ENCODE peak calls at places on chromosomes 1 and 21, in six cellular contexts. S, O, C, X, L and E are unnamed samples.
A peak's percentile ranks its signal among the peaks of the same experiment; 100 is the strongest.

GRCh38 chr1:218679391-218679790 is 334.3 kb downstream of the TGFB2 start:
- DNase-seq in S (no peak), O (no peak), C (no peak), X (no peak), L (no peak), E (no peak)

GRCh38 chr1:205072286-205072685 is 12.0 kb downstream of the TMEM81 start:
- DNase-seq in S (no peak), O (no peak), C (no peak), X (no peak), L (no peak), E (no peak)

GRCh38 chr21:16084776-16085364 is 355.1 kb downstream of the USP25 start:
- DNase-seq in S (peak; percentile 82), O (peak; percentile 61), C (no peak), X (no peak), L (no peak), E (no peak)

GRCh38 chr1:65207317-65207716 is 59.3 kb downstream of the AK4 start:
- DNase-seq in S (peak; percentile 9), O (no peak), C (no peak), X (no peak), L (peak; percentile 6), E (no peak)

GRCh38 chr1:4108341-4108740 is 208.3 kb upstream of the C1orf174 start:
- DNase-seq in S (no peak), O (no peak), C (no peak), X (no peak), L (no peak), E (peak; percentile 31)

GRCh38 chr1:7089485-7089884 is 304.2 kb downstream of the CAMTA1 start:
- DNase-seq in S (no peak), O (no peak), C (no peak), X (no peak), L (no peak), E (no peak)

GRCh38 chr1:112888630-112889029 is 67.4 kb downstream of the SLC16A1 start:
- DNase-seq in S (no peak), O (no peak), C (no peak), X (no peak), L (no peak), E (no peak)

GRCh38 chr1:63601912-63602311 is 8.7 kb downstream of the PGM1 start:
- DNase-seq in S (no peak), O (no peak), C (no peak), X (no peak), L (no peak), E (no peak)

GRCh38 chr1:45205910-45206721 is at the start of gene ZSWIM5:
- DNase-seq in S (peak; percentile 48), O (peak; percentile 50), C (peak; percentile 48), X (peak; percentile 58), L (peak; percentile 74), E (peak; percentile 63)

GRCh38 chr1:33810571-33810970 is 53.3 kb upstream of the HMGB4 start:
- DNase-seq in S (no peak), O (no peak), C (no peak), X (no peak), L (no peak), E (no peak)
- H3K9me3 ChIP-seq in S (no peaks in the 10 kb centered on the region), O (no peaks in the 10 kb centered on the region), C (peaks cover 27% of the 10 kb centered on the region), X (peaks cover 20% of the 10 kb centered on the region), L (no peaks in the 10 kb centered on the region), E (no peaks in the 10 kb centered on the region)

DNA sequence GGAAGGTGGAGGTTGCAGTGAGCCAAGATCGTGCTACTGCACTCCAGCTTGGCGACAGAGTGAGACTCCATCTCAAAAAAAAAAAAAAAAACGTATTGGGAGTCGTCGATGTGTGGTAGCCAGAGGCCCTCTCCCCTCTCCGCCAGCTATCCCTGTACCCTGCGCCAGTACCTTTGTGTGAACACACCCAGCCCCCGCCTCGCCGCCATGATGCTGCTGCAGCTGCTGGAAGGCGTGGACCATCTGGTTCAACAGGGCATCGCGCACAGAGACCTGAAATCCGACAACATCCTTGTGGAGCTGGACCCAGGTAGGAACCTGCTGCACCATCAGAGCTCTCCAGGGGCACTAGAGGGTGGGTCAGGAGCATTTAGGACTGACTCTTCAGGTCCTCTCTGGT is 12.2 kb downstream of the PINK1 start:
- DNase-seq in S (no peak), O (no peak), C (no peak), X (no peak), L (no peak), E (peak; percentile 37)
- H3K36me3 ChIP-seq in S (peaks cover 13% of the 10 kb centered on the region), O (peaks cover 33% of the 10 kb centered on the region), C (peaks cover 99% of the 10 kb centered on the region), X (peaks cover 35% of the 10 kb centered on the region), L (peaks cover 22% of the 10 kb centered on the region), E (peaks cover 79% of the 10 kb centered on the region)

GRCh38 chr21:20353351-20353750 is 644.9 kb upstream of the NCAM2 start:
- DNase-seq in S (no peak), O (no peak), C (no peak), X (no peak), L (no peak), E (no peak)
- H3K9me3 ChIP-seq in S (no peaks in the 10 kb centered on the region), O (no peaks in the 10 kb centered on the region), C (peaks cover 4% of the 10 kb centered on the region), X (peaks cover 5% of the 10 kb centered on the region), L (peaks cover 18% of the 10 kb centered on the region), E (no peaks in the 10 kb centered on the region)

GRCh38 chr1:9732123-9732971 is 80.8 kb downstream of the PIK3CD start:
- DNase-seq in S (no peak), O (no peak), C (no peak), X (no peak), L (no peak), E (no peak)
- H3K36me3 ChIP-seq in S (peaks cover 37% of the 10 kb centered on the region), O (peaks cover 62% of the 10 kb centered on the region), C (peaks cover 100% of the 10 kb centered on the region), X (peaks cover 90% of the 10 kb centered on the region), L (peaks cover 94% of the 10 kb centered on the region), E (peaks cover 19% of the 10 kb centered on the region)

GRCh38 chr1:23588749-23589505 is 29.6 kb upstream of the ID3 start:
- DNase-seq in S (no peak), O (no peak), C (no peak), X (no peak), L (no peak), E (no peak)
- H3K9me3 ChIP-seq in S (no peaks in the 10 kb centered on the region), O (no peaks in the 10 kb centered on the region), C (no peaks in the 10 kb centered on the region), X (no peaks in the 10 kb centered on the region), L (no peaks in the 10 kb centered on the region), E (no peaks in the 10 kb centered on the region)

DNA sequence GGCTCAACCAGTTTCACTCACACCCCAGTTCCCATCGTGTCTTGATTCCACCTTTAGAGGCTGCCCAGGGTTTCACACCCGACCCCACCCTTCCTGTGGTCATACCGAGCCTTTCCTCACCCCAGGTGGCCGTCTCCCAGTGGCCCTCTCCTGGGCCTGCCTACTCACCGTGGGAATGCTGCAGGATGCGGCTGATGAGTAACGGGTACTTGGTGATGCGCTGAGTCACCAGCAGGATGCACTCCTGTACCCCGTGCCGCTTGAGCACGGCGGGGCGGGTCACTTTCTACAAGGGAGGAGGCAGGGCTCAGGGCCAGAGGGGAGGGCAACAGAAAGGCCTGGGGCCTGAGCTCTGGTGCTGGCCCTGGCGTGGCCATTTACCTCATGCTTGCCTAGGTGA is 16.4 kb downstream of the ARHGEF2 start:
- DNase-seq in S (peak; percentile 90), O (peak; percentile 66), C (no peak), X (no peak), L (no peak), E (peak; percentile 55)
- H3K36me3 ChIP-seq in S (peaks cover 51% of the 10 kb centered on the region), O (peaks cover 74% of the 10 kb centered on the region), C (peaks cover 100% of the 10 kb centered on the region), X (peaks cover 90% of the 10 kb centered on the region), L (peaks cover 89% of the 10 kb centered on the region), E (peaks cover 8% of the 10 kb centered on the region)

GRCh38 chr1:232754930-232755329 is 50.3 kb upstream of the MAP10 start:
- DNase-seq in S (no peak), O (no peak), C (no peak), X (no peak), L (no peak), E (no peak)
- H3K9me3 ChIP-seq in S (no peaks in the 10 kb centered on the region), O (no peaks in the 10 kb centered on the region), C (peaks cover 4% of the 10 kb centered on the region), X (peaks cover 20% of the 10 kb centered on the region), L (peaks cover 8% of the 10 kb centered on the region), E (no peaks in the 10 kb centered on the region)